ENCODE peak calls at places on chromosomes 13 and 19, in four cellular contexts. I is GM12878, K is HepG2, B is K562. C is an unnamed sample.

GRCh38 chr19:33303791-33304759 is 1.7 kb upstream of the CEBPA start:
- DNase-seq in B (peak; percentile 8), I (no peak), K (no peak), C (no peak)

GRCh38 chr13:60078226-60078625 is 85.5 kb downstream of the DIAPH3 start:
- DNase-seq in I (no peak), B (no peak), K (no peak), C (no peak)

GRCh38 chr19:12953456-12954149 is 3.4 kb downstream of the GADD45GIP1 start:
- DNase-seq in I (no peak), B (no peak), K (no peak), C (no peak)

GRCh38 chr19:14728595-14728994 is 38.7 kb downstream of the ZNF333 start:
- DNase-seq in K (no peak), I (no peak), B (no peak), C (no peak)

GRCh38 chr13:94968757-94969086 is 256.4 kb upstream of the SOX21 start:
- DNase-seq in B (no peak), I (no peak), K (no peak), C (no peak)

GRCh38 chr13:106815545-106815944 is 247.6 kb upstream of the ARGLU1 start:
- DNase-seq in K (no peak), I (no peak), B (no peak), C (no peak)

GRCh38 chr13:20798027-20798426 is 24.3 kb upstream of the EEF1AKMT1 start:
- DNase-seq in K (no peak), B (no peak), I (no peak), C (no peak)

GRCh38 chr13:66691149-66691548 is 539.0 kb downstream of the PCDH9 start:
- DNase-seq in I (no peak), B (no peak), K (no peak), C (no peak)

GRCh38 chr13:112870737-112871287 is 98.2 kb upstream of the MCF2L start:
- DNase-seq in K (no peak), B (no peak), I (no peak), C (no peak)

GRCh38 chr13:21055511-21056045 is 5.8 kb downstream of the LATS2 start:
- DNase-seq in I (no peak), K (no peak), B (no peak), C (no peak)

GRCh38 chr19:33689886-33690285 is 68.1 kb downstream of the CHST8 start:
- DNase-seq in K (no peak), B (no peak), I (no peak), C (peak; percentile 85)

GRCh38 chr19:38949580-38950367 is 19.0 kb downstream of the MRPS12 start:
- DNase-seq in B (no peak), K (no peak), I (no peak), C (peak; percentile 99)

GRCh38 chr13:59016250-59016649 is 1147.5 kb downstream of the DIAPH3 start:
- DNase-seq in I (no peak), K (no peak), B (no peak), C (no peak)

DNA sequence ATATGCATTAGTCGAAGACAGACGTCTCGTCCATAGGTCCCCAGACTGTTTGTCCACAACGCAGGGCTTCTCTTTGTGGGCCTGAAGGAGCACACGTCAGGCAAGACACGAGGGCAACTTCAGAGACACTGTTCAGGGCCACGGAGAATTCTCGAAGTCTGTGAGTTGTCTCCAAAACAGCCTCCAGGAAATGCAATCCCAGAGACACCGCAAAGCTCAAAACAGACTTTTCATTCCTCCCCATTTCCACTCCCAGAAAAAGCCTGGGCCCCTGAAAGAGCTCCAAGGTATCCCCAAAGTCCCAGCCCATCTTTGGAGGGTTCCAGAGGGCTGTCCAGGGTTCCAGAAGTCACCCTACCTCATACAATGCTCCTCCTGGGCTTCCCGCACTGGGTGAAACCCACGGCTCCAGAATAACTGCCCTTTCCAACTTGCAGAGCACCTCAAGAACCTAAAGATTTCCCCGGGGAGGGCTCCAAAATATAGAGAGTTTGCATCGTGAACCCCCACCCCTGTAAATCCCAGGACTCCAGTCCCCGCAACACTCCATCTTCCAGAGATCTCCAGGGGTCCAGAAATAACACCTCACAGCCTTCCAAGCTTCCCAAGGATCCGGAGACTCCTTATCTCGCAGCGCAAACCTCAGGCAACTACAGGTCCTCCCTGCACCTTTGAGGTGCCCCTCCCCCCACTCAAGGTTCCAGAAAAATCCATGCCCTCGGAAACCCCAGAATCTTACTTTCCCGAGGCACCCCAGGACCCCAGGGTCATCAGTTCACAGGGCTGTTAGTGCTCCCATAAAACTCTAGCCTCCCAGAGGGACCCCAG is 690 bp upstream of the FTL start:
- DNase-seq in B (no peak), K (peak; percentile 34), I (no peak), C (no peak)
- TF ChIP-seq SMC3 in B (no peak), K (no peak), I (no peak), C (no peak)

GRCh38 chr19:6677495-6677894 is 7.5 kb upstream of the TNFSF14 start:
- DNase-seq in B (no peak), I (no peak), K (no peak), C (no peak)
- H3K27me3 ChIP-seq in B (no peaks in the 10 kb centered on the region), I (no peaks in the 10 kb centered on the region), K (no peaks in the 10 kb centered on the region), C (peaks cover 21% of the 10 kb centered on the region)

DNA sequence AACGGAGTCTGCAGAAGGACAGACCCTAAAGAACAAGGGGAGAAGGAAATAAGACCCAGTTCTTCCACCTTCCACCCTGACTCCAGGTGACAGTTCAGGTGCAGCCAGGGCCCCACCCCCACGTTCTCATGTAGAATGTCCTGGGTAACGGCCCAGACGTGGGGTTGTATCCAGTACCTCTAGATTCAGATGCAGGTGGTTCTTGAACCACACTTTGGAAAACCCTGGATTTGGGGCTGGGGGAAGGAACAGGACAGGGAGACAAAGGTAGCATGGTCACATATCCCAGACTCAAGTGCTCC is 2.2 kb downstream of the DMPK start:
- DNase-seq in B (no peak), I (no peak), K (no peak), C (no peak)
- TF ChIP-seq FOXM1 in B (no peak), I (no peak), K (no peak), C (no peak)

DNA sequence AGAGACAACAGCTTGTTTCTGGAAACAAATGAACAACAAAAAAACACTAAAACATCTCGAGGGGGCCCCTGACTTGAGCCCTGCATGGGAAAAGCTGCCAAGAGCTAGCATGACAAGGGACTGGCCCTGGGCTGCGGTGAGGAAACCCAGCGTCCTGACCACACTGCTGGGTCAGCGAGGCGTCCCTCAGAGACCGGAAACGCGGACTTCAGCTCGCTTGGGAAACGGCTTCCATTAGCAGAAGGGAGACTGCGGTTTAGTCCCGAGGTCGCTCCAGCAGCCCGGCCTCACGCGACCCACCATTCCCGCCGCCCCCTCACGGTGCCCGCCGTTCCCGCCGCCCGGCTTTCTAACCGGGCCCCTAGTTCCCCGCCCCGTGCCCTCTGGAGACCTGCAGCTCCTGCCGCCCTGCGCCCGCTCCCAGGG is 630 bp downstream of the CCDC122 start:
- DNase-seq in I (peak; percentile 13), B (no peak), K (peak; percentile 31), C (no peak)
- TF ChIP-seq SMC3 in I (no peak), B (no peak), K (no peak), C (no peak)

GRCh38 chr19:2661615-2662014 is 40.9 kb downstream of the GNG7 start:
- DNase-seq in K (no peak), B (no peak), I (no peak), C (no peak)
- H3K27me3 ChIP-seq in K (no peaks in the 10 kb centered on the region), B (peaks cover 38% of the 10 kb centered on the region), I (no peaks in the 10 kb centered on the region), C (no peaks in the 10 kb centered on the region)

GRCh38 chr19:4929186-4929585 is 19.9 kb downstream of the UHRF1 start:
- DNase-seq in K (no peak), I (no peak), B (no peak), C (no peak)
- TF ChIP-seq FOXM1 in K (no peak), I (no peak), B (no peak), C (no peak)

DNA sequence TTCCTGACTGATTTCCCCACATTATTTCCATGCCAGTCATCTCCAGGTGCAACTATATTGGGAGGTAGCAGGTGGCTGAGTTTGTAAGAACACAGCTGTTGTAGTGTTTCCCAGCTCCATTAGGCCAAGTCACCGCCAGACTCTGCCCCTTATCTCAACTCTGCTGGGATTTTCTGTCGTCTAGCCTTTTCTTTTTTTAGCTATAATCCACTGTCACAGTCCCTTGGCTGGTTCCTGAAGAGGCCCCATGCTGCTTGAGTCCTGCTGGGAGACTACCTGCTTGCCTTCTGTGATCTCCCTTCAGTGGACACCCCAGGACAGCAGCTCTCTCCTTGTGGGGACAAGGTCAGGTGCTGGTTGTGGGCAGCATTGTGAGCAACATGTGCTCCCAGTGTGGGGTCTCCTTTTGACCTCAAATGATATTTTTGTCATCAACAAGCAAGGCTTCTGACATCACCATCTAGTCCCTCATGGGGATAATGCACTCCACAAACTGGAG is 195.0 kb upstream of the ATXN8OS start:
- DNase-seq in I (no peak), B (no peak), K (no peak), C (no peak)
- TF ChIP-seq SMC3 in I (no peak), B (no peak), K (no peak), C (no peak)